ENCODE peak calls at places on chromosomes 13 and 19, in six cellular contexts. P, H, K, X, A and T are unnamed samples. For H3K36me3, the result is how much of the 10 kb centered on the place peaks cover.

GRCh38 chr19:29404015-29404414 is 121.8 kb upstream of the VSTM2B start:
- DNase-seq in P (no peak), H (no peak), K (no peak), X (no peak), A (no peak), T (no peak)

GRCh38 chr13:58181111-58181510 is 549.6 kb downstream of the PCDH17 start:
- DNase-seq in P (no peak), H (no peak), K (no peak), X (no peak), A (no peak), T (no peak)

GRCh38 chr19:54470991-54471782 is 1.9 kb downstream of the CDC42EP5 start:
- DNase-seq in P (no peak), H (peak), K (peak), X (no peak), A (no peak), T (no peak)

GRCh38 chr19:57560049-57560491 is 407 bp upstream of the ZNF550 start:
- DNase-seq in P (no peak), H (no peak), K (peak), X (no peak), A (no peak), T (peak)

GRCh38 chr19:16001481-16002312 is 52.9 kb downstream of the OR10H4 start:
- DNase-seq in P (no peak), H (no peak), K (no peak), X (no peak), A (peak), T (no peak)

GRCh38 chr13:48490241-48490640 is 42.6 kb downstream of the RCBTB2 start:
- DNase-seq in P (no peak), H (no peak), K (no peak), X (no peak), A (no peak), T (no peak)

GRCh38 chr13:46295531-46296464 is 84.1 kb downstream of the LRRC63 start:
- DNase-seq in P (peak), H (no peak), K (peak), X (no peak), A (peak), T (peak)

GRCh38 chr13:77316430-77316829 is 10.5 kb downstream of the MYCBP2 start:
- DNase-seq in P (no peak), H (no peak), K (no peak), X (no peak), A (no peak), T (no peak)

GRCh38 chr13:114109646-114110045 is 22.8 kb downstream of the RASA3 start:
- DNase-seq in P (no peak), H (peak), K (peak), X (peak), A (no peak), T (peak)

GRCh38 chr13:29996316-29996715 is 145.9 kb upstream of the UBL3 start:
- DNase-seq in P (no peak), H (no peak), K (no peak), X (no peak), A (no peak), T (no peak)
- H3K27ac ChIP-seq in P (no peak), H (no peak), K (no peak), X (no peak), A (no peak), T (no peak)

GRCh38 chr19:2188708-2189385 is 25.1 kb downstream of the DOT1L start:
- DNase-seq in P (no peak), H (no peak), K (no peak), X (no peak), A (no peak), T (no peak)
- H3K36me3 ChIP-seq in P (half or more), H (under half), K (under half), X (under half), A (half or more), T (under half)

GRCh38 chr13:108985166-108985565 is 355.8 kb downstream of the MYO16 start:
- DNase-seq in P (no peak), H (no peak), K (no peak), X (no peak), A (no peak), T (no peak)

GRCh38 chr13:108983273-108983672 is 353.9 kb downstream of the MYO16 start:
- DNase-seq in P (no peak), H (no peak), K (no peak), X (no peak), A (no peak), T (no peak)

GRCh38 chr13:108984251-108984920 is 355.0 kb downstream of the MYO16 start:
- DNase-seq in P (no peak), H (no peak), K (no peak), X (no peak), A (no peak), T (no peak)

GRCh38 chr13:108980237-108980636 is 350.8 kb downstream of the MYO16 start:
- DNase-seq in P (no peak), H (no peak), K (no peak), X (no peak), A (no peak), T (no peak)

GRCh38 chr13:108981407-108981806 is 352.0 kb downstream of the MYO16 start:
- DNase-seq in P (no peak), H (no peak), K (peak), X (no peak), A (no peak), T (no peak)
- H3K27ac ChIP-seq in P (no peak), H (no peak), K (no peak), X (no peak), A (no peak), T (no peak)

GRCh38 chr13:106626473-106626872 is 58.5 kb upstream of the ARGLU1 start:
- DNase-seq in P (no peak), H (no peak), K (no peak), X (no peak), A (no peak), T (no peak)

GRCh38 chr13:106621833-106622232 is 53.9 kb upstream of the ARGLU1 start:
- DNase-seq in P (no peak), H (no peak), K (no peak), X (no peak), A (no peak), T (no peak)

GRCh38 chr13:106623799-106624198 is 55.9 kb upstream of the ARGLU1 start:
- DNase-seq in P (no peak), H (no peak), K (no peak), X (no peak), A (no peak), T (no peak)

GRCh38 chr13:106629068-106629712 is 61.3 kb upstream of the ARGLU1 start:
- DNase-seq in P (no peak), H (no peak), K (no peak), X (no peak), A (no peak), T (no peak)

GRCh38 chr13:106625578-106625977 is 57.6 kb upstream of the ARGLU1 start:
- DNase-seq in P (no peak), H (no peak), K (no peak), X (no peak), A (no peak), T (no peak)
- H3K36me3 ChIP-seq in P (under half), H (under half), K (under half), X (under half), A (under half), T (under half)

GRCh38 chr19:2454962-2455409 is 1.8 kb downstream of the LMNB2 start:
- DNase-seq in P (no peak), H (no peak), K (no peak), X (no peak), A (no peak), T (no peak)
- H3K27ac ChIP-seq in P (no peak), H (no peak), K (no peak), X (no peak), A (peak), T (no peak)

GRCh38 chr19:7450243-7451223 is 38.3 kb downstream of the PEX11G start:
- DNase-seq in P (no peak), H (peak), K (no peak), X (no peak), A (peak), T (no peak)
- H3K36me3 ChIP-seq in P (under half), H (under half), K (under half), X (half or more), A (half or more), T (half or more)

GRCh38 chr19:5588441-5588840 is 20.7 kb upstream of the TINCR start:
- DNase-seq in P (no peak), H (no peak), K (no peak), X (no peak), A (no peak), T (no peak)
- H3K27ac ChIP-seq in P (no peak), H (no peak), K (peak), X (no peak), A (no peak), T (no peak)

GRCh38 chr13:106851251-106851650 is 283.3 kb upstream of the ARGLU1 start:
- DNase-seq in P (no peak), H (no peak), K (no peak), X (no peak), A (no peak), T (no peak)
- H3K36me3 ChIP-seq in P (under half), H (under half), K (under half), X (under half), A (under half), T (under half)